ENCODE peak calls at places on chromosomes 12 and 14, in six cellular contexts. I, N, X, K, O and A are unnamed samples.

GRCh38 chr14:36915089-36915488 is 253.4 kb downstream of the PAX9 start:
- DNase-seq in N (no peak), O (no peak), I (no peak), K (no peak), X (no peak), A (no peak)

GRCh38 chr12:57889541-57889989 is 43.0 kb upstream of the CTDSP2 start:
- DNase-seq in K (peak; percentile 71), N (no peak), I (peak; percentile 82), X (no peak), O (peak; percentile 86), A (no peak)

GRCh38 chr14:61296151-61296550 is 15.0 kb upstream of the TMEM30B start:
- DNase-seq in X (no peak), O (no peak), K (no peak), N (no peak), I (no peak), A (no peak)

GRCh38 chr12:50765325-50765911 is 1.5 kb downstream of the ATF1 start:
- DNase-seq in K (peak; percentile 57), I (peak; percentile 73), X (peak; percentile 56), O (peak; percentile 69), N (peak; percentile 29), A (peak; percentile 50)

GRCh38 chr12:125525879-125526278 is 460.6 kb downstream of the AACS start:
- DNase-seq in O (no peak), N (no peak), X (no peak), I (no peak), K (no peak), A (no peak)

GRCh38 chr14:88914956-88915355 is 90.5 kb downstream of the TTC8 start:
- DNase-seq in N (no peak), K (no peak), X (no peak), O (no peak), I (no peak), A (no peak)

GRCh38 chr14:90488256-90488655 is 91.4 kb downstream of the CALM1 start:
- DNase-seq in I (no peak), N (no peak), X (no peak), K (no peak), O (no peak), A (no peak)

GRCh38 chr12:30985814-30986452 is 59.4 kb downstream of the TSPAN11 start:
- DNase-seq in O (peak; percentile 78), K (peak; percentile 23), X (peak; percentile 72), N (peak; percentile 72), I (peak; percentile 89), A (peak; percentile 33)

GRCh38 chr12:45216983-45217485 is 1.1 kb downstream of the ANO6 start:
- DNase-seq in K (no peak), I (peak; percentile 18), X (peak; percentile 20), O (peak; percentile 18), N (no peak), A (no peak)

GRCh38 chr14:54683882-54684794 is 117.2 kb downstream of the SAMD4A start:
- DNase-seq in N (no peak), K (peak; percentile 37), I (peak; percentile 75), O (peak; percentile 81), X (no peak), A (no peak)

GRCh38 chr12:56521590-56522371 is at the start of gene RBMS2:
- DNase-seq in K (peak; percentile 80), I (peak; percentile 82), X (peak; percentile 42), N (peak; percentile 81), O (peak; percentile 97), A (peak; percentile 59)

GRCh38 chr14:61537567-61538463 is 157.5 kb upstream of the HIF1A start:
- DNase-seq in N (peak; percentile 76), O (peak; percentile 85), I (peak; percentile 76), K (peak; percentile 82), X (peak; percentile 57), A (peak; percentile 97)

GRCh38 chr14:101519090-101519489 is 42.2 kb upstream of the DIO3 start:
- DNase-seq in X (no peak), O (no peak), N (no peak), I (no peak), K (no peak), A (no peak)

GRCh38 chr12:125518074-125518473 is 452.8 kb downstream of the AACS start:
- DNase-seq in N (peak; percentile 43), O (no peak), I (no peak), K (no peak), X (peak; percentile 21), A (no peak)

GRCh38 chr14:23366163-23366921 is 1.4 kb upstream of the EFS start:
- DNase-seq in N (no peak), X (no peak), K (peak; percentile 42), I (peak; percentile 73), O (peak; percentile 52), A (no peak)

GRCh38 chr14:54660712-54661111 is 93.8 kb downstream of the SAMD4A start:
- DNase-seq in K (no peak), N (no peak), X (no peak), I (no peak), O (no peak), A (peak; percentile 63)

GRCh38 chr12:53961025-53961761 is 6.5 kb downstream of the HOXC12 start:
- DNase-seq in I (peak; percentile 52), O (no peak), X (no peak), N (no peak), K (no peak), A (no peak)

GRCh38 chr12:128619263-128619662 is 204.5 kb downstream of the SLC15A4 start:
- DNase-seq in I (no peak), N (no peak), O (no peak), K (no peak), X (no peak), A (no peak)

GRCh38 chr14:71933026-71933587 is 878 bp downstream of the RGS6 start:
- DNase-seq in X (no peak), N (no peak), I (peak; percentile 19), K (no peak), O (peak; percentile 3), A (no peak)

GRCh38 chr12:69739287-69740191 is 879 bp downstream of the RAB3IP start:
- DNase-seq in N (peak; percentile 83), O (peak; percentile 60), K (peak; percentile 72), I (peak; percentile 35), X (peak; percentile 66), A (peak; percentile 77)

GRCh38 chr12:112676526-112676925 is 115.0 kb upstream of the RPH3A start:
- DNase-seq in O (no peak), X (no peak), K (no peak), N (no peak), I (no peak), A (no peak)

GRCh38 chr14:91021991-91022621 is 38.3 kb downstream of the RPS6KA5 start:
- DNase-seq in I (no peak), K (no peak), X (no peak), N (no peak), O (no peak), A (no peak)

GRCh38 chr12:115403689-115404088 is 719.7 kb upstream of the TBX3 start:
- DNase-seq in I (no peak), X (no peak), K (no peak), N (no peak), O (no peak), A (no peak)

GRCh38 chr14:58817846-58818245 is 180.1 kb downstream of the DACT1 start:
- DNase-seq in N (no peak), K (no peak), I (peak; percentile 44), O (peak; percentile 55), X (no peak), A (no peak)

GRCh38 chr12:67786086-67786485 is 137.5 kb downstream of the DYRK2 start:
- DNase-seq in N (no peak), I (no peak), X (peak; percentile 7), K (no peak), O (no peak), A (no peak)

GRCh38 chr12:103956515-103957027 is 9.1 kb upstream of the TDG start:
- DNase-seq in N (peak; percentile 36), O (no peak), K (no peak), X (peak; percentile 17), I (peak; percentile 48), A (peak; percentile 11)

GRCh38 chr12:124321040-124321481 is 26.2 kb downstream of the RFLNA start:
- DNase-seq in N (peak; percentile 88), O (peak; percentile 60), K (peak; percentile 75), I (peak; percentile 88), X (peak; percentile 53), A (peak; percentile 24)

GRCh38 chr14:85532981-85533820 is 3.3 kb downstream of the FLRT2 start:
- DNase-seq in O (peak; percentile 90), I (peak; percentile 75), K (no peak), X (no peak), N (no peak), A (no peak)

GRCh38 chr12:96487214-96487613 is 2.2 kb upstream of the CFAP54 start:
- DNase-seq in I (peak; percentile 55), X (no peak), N (no peak), K (no peak), O (peak; percentile 74), A (no peak)

GRCh38 chr12:105706973-105707334 is 376.5 kb downstream of the C12orf75 start:
- DNase-seq in O (no peak), I (no peak), N (no peak), X (no peak), K (no peak), A (no peak)

GRCh38 chr14:100529561-100530031 is 57.6 kb downstream of the BEGAIN start:
- DNase-seq in I (peak; percentile 6), K (no peak), N (no peak), X (no peak), O (no peak), A (no peak)

GRCh38 chr12:24617471-24617870 is 331.4 kb downstream of the BCAT1 start:
- DNase-seq in X (no peak), N (no peak), I (no peak), O (peak; percentile 87), K (no peak), A (no peak)

GRCh38 chr14:81412779-81413178 is 12.7 kb upstream of the STON2 start:
- DNase-seq in I (no peak), N (no peak), K (no peak), O (no peak), X (no peak), A (no peak)

GRCh38 chr14:74905595-74906142 is 17.4 kb downstream of the RPS6KL1 start:
- DNase-seq in O (peak; percentile 57), N (peak; percentile 78), I (peak; percentile 86), X (peak; percentile 56), K (peak; percentile 77), A (peak; percentile 36)

GRCh38 chr14:22070119-22070982 is 396.7 kb upstream of the OR4E1 start:
- DNase-seq in K (peak; percentile 31), O (peak; percentile 11), I (no peak), N (no peak), X (peak; percentile 9), A (no peak)

GRCh38 chr12:94712852-94713545 is 62.6 kb upstream of the TMCC3 start:
- DNase-seq in K (no peak), N (no peak), I (no peak), X (no peak), O (no peak), A (no peak)

GRCh38 chr14:100994757-100995156 is 91.2 kb upstream of the RTL1 start:
- DNase-seq in I (no peak), O (no peak), N (no peak), X (no peak), K (no peak), A (no peak)

GRCh38 chr12:44509471-44509870 is 366.6 kb downstream of the NELL2 start:
- DNase-seq in N (no peak), X (no peak), O (no peak), K (no peak), I (peak; percentile 14), A (no peak)

GRCh38 chr14:26415618-26416123 is 182.2 kb downstream of the NOVA1 start:
- DNase-seq in X (no peak), N (no peak), O (no peak), I (no peak), K (peak; percentile 64), A (no peak)